ENCODE peak calls at places on chromosomes 3 and 15, in seven cellular contexts. G is A549, B is IMR-90, Z is K562, V is HepG2, I is H1, Q is GM12878. N is an unnamed sample. For H3K4me1, the result is how much of the 10 kb centered on the place peaks cover.

GRCh38 chr15:61038910-61039309 is 190.2 kb downstream of the RORA start:
- DNase-seq in G (no peak), B (no peak), Z (no peak), V (no peak), I (no peak), Q (no peak), N (no peak)

GRCh38 chr3:130955481-130955880 is 61.6 kb downstream of the ATP2C1 start:
- DNase-seq in G (no peak), B (no peak), Z (no peak), V (no peak), I (no peak), Q (no peak), N (no peak)

GRCh38 chr3:125039041-125039896 is 16.5 kb downstream of the HEG1 start:
- DNase-seq in G (no peak), B (no peak), Z (no peak), V (no peak), I (no peak), Q (no peak), N (no peak)

GRCh38 chr3:129224984-129225393 is 24.4 kb upstream of the COPG1 start:
- DNase-seq in G (peak), B (peak), Z (no peak), V (peak), I (no peak), Q (no peak), N (peak)

GRCh38 chr3:24043985-24044384 is 98.9 kb downstream of the NR1D2 start:
- DNase-seq in G (no peak), B (no peak), Z (no peak), V (no peak), I (no peak), Q (no peak), N (no peak)

GRCh38 chr3:133330043-133330442 is 69.8 kb upstream of the BFSP2 start:
- DNase-seq in G (no peak), B (no peak), Z (no peak), V (no peak), I (no peak), Q (no peak), N (peak)

GRCh38 chr15:57098896-57099295 is 180.5 kb downstream of the TCF12 start:
- DNase-seq in G (no peak), B (no peak), Z (no peak), V (no peak), I (no peak), Q (no peak), N (peak)

GRCh38 chr3:72177075-72178050 is 392.4 kb upstream of the PROK2 start:
- DNase-seq in G (no peak), B (peak), Z (peak), V (no peak), I (no peak), Q (no peak), N (no peak)

GRCh38 chr15:49927462-49927861 is 191.6 kb downstream of the ATP8B4 start:
- DNase-seq in G (no peak), B (peak), Z (no peak), V (no peak), I (no peak), Q (no peak), N (no peak)

GRCh38 chr3:32817561-32818430 is at the start of gene TRIM71:
- DNase-seq in G (no peak), B (no peak), Z (no peak), V (no peak), I (no peak), Q (no peak), N (peak)

GRCh38 chr3:121552797-121553196 is 7.0 kb upstream of the POLQ start:
- DNase-seq in G (no peak), B (no peak), Z (no peak), V (no peak), I (no peak), Q (no peak), N (no peak)

GRCh38 chr3:100198579-100199269 is 62.1 kb upstream of the TBC1D23 start:
- DNase-seq in G (no peak), B (peak), Z (no peak), V (no peak), I (no peak), Q (no peak), N (no peak)

GRCh38 chr3:100710355-100711198 is 1.3 kb downstream of the TFG start:
- DNase-seq in G (peak), B (peak), Z (peak), V (peak), I (peak), Q (peak), N (peak)

GRCh38 chr3:23576379-23576959 is 229.3 kb upstream of the UBE2E1 start:
- DNase-seq in G (no peak), B (no peak), Z (no peak), V (no peak), I (no peak), Q (no peak), N (no peak)

GRCh38 chr15:95226835-95227234 is 995.5 kb downstream of the MCTP2 start:
- DNase-seq in G (no peak), B (no peak), Z (no peak), V (no peak), I (no peak), Q (no peak), N (no peak)

GRCh38 chr15:35281515-35281914 is 196.4 kb upstream of the NANOGP8 start:
- DNase-seq in G (no peak), B (peak), Z (no peak), V (no peak), I (no peak), Q (no peak), N (no peak)

GRCh38 chr3:178711753-178712152 is 175.5 kb downstream of the KCNMB2 start:
- DNase-seq in G (no peak), B (no peak), Z (no peak), V (no peak), I (no peak), Q (no peak), N (no peak)

GRCh38 chr3:31550452-31551251 is 17.9 kb downstream of the STT3B start:
- DNase-seq in G (peak), B (peak), Z (no peak), V (peak), I (no peak), Q (no peak), N (peak)

GRCh38 chr15:29567336-29567735 is 254.9 kb downstream of the TJP1 start:
- DNase-seq in G (no peak), B (no peak), Z (no peak), V (no peak), I (no peak), Q (no peak), N (no peak)

GRCh38 chr3:187191271-187191670 is 6.0 kb upstream of the RTP1 start:
- DNase-seq in G (no peak), B (no peak), Z (no peak), V (no peak), I (no peak), Q (no peak), N (no peak)

GRCh38 chr3:154122096-154122911 is 1.1 kb downstream of the ARHGEF26 start:
- DNase-seq in G (peak), B (no peak), Z (no peak), V (no peak), I (peak), Q (no peak), N (peak)

GRCh38 chr15:61892140-61892539 is 168.1 kb downstream of the VPS13C start:
- DNase-seq in G (no peak), B (no peak), Z (no peak), V (no peak), I (peak), Q (no peak), N (no peak)

GRCh38 chr3:67215690-67216089 is 217.6 kb downstream of the KBTBD8 start:
- DNase-seq in G (no peak), B (no peak), Z (no peak), V (no peak), I (no peak), Q (no peak), N (no peak)

GRCh38 chr3:164233951-164234350 is 844.3 kb downstream of the SI start:
- DNase-seq in G (no peak), B (no peak), Z (no peak), V (no peak), I (no peak), Q (no peak), N (no peak)

GRCh38 chr3:114409291-114409690 is 115.5 kb downstream of the TIGIT start:
- DNase-seq in G (no peak), B (no peak), Z (no peak), V (no peak), I (no peak), Q (no peak), N (no peak)

GRCh38 chr3:153679711-153680110 is 441.5 kb upstream of the ARHGEF26 start:
- DNase-seq in G (no peak), B (no peak), Z (no peak), V (no peak), I (no peak), Q (no peak), N (no peak)

GRCh38 chr3:149783576-149783975 is 8.8 kb downstream of the ANKUB1 start:
- DNase-seq in G (peak), B (peak), Z (no peak), V (peak), I (no peak), Q (no peak), N (no peak)

GRCh38 chr3:104437131-104437750 is 929.5 kb upstream of the ALCAM start:
- DNase-seq in G (peak), B (peak), Z (no peak), V (no peak), I (no peak), Q (no peak), N (no peak)

GRCh38 chr15:38440353-38441129 is 13.4 kb upstream of the FAM98B start:
- DNase-seq in G (peak), B (peak), Z (peak), V (peak), I (peak), Q (peak), N (peak)

GRCh38 chr3:154954750-154955149 is 125.4 kb upstream of the MME start:
- DNase-seq in G (no peak), B (peak), Z (peak), V (no peak), I (no peak), Q (no peak), N (no peak)

GRCh38 chr3:197878427-197878826 is 71.6 kb upstream of the RPL35A start:
- DNase-seq in G (no peak), B (no peak), Z (no peak), V (no peak), I (no peak), Q (peak), N (no peak)

GRCh38 chr3:191499307-191500125 is 38.6 kb downstream of the PYDC2 start:
- DNase-seq in G (no peak), B (peak), Z (peak), V (no peak), I (peak), Q (no peak), N (peak)

GRCh38 chr3:33883538-33884203 is 85.2 kb downstream of the PDCD6IP start:
- DNase-seq in G (peak), B (peak), Z (peak), V (peak), I (no peak), Q (no peak), N (peak)

DNA sequence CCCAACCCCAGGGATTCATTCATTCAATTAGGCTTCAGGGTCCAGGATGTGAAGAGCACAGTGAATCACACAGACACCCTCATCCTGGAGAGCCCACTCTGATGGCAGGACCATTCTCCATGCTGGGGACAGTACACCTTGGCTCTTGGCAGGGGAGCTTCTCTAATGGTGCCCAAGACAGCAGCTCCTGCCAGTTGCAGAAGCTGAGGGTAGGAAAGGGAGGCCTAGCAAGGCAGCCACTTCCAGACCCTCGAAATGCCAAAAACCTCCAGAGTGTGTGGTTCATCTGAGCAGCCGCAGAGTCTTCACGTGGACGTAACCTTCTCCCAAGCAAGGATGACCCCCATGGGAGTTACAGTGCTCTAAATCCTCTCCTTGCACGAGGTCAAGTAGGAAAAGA is 186.2 kb downstream of the XXYLT1 start:
- DNase-seq in G (no peak), B (no peak), Z (no peak), V (no peak), I (no peak), Q (no peak), N (no peak)
- TF ChIP-seq RFX5 in G (no peak), B (no peak), Z (no peak), V (no peak), I (no peak), Q (no peak), N (no peak)

GRCh38 chr15:64763462-64763861 is 11.9 kb downstream of the RBPMS2 start:
- DNase-seq in G (no peak), B (no peak), Z (no peak), V (no peak), I (no peak), Q (no peak), N (no peak)

GRCh38 chr15:64761156-64761555 is 14.2 kb downstream of the RBPMS2 start:
- DNase-seq in G (no peak), B (no peak), Z (no peak), V (no peak), I (no peak), Q (no peak), N (no peak)

GRCh38 chr15:64763874-64764273 is 11.5 kb downstream of the RBPMS2 start:
- DNase-seq in G (no peak), B (no peak), Z (no peak), V (no peak), I (no peak), Q (no peak), N (no peak)

GRCh38 chr15:64762546-64762945 is 12.8 kb downstream of the RBPMS2 start:
- DNase-seq in G (no peak), B (no peak), Z (no peak), V (no peak), I (no peak), Q (no peak), N (no peak)

DNA sequence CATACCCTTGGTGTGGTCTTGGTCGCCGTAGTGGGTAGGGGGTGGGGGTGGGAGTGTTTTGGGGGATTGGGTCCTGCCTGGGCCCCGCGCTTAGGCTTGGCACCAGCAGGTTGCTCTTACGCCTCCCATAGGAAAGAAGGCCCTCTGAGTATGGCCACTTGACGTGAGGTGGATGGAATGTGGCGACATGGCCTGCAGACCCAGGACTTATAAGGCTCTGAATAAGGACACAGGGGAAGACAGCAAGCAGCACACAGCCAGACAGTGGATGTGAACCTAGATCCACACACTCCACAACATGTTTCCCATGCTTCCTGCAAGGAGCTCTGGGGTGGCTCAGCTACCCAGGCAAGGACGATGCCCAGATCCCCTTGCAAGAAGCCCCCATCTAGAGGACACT is 12.4 kb downstream of the RBPMS2 start:
- DNase-seq in G (no peak), B (no peak), Z (no peak), V (no peak), I (no peak), Q (no peak), N (no peak)
- H3K4me1 ChIP-seq in G (under half), B (under half), Z (under half), V (under half), I (under half), Q (under half), N (under half)

GRCh38 chr3:136750922-136751258 is 1.3 kb downstream of the STAG1 start:
- DNase-seq in G (no peak), B (peak), Z (no peak), V (no peak), I (no peak), Q (no peak), N (no peak)
- TF ChIP-seq RFX5 in G (no peak), B (no peak), Z (no peak), V (no peak), I (no peak), Q (no peak), N (no peak)

DNA sequence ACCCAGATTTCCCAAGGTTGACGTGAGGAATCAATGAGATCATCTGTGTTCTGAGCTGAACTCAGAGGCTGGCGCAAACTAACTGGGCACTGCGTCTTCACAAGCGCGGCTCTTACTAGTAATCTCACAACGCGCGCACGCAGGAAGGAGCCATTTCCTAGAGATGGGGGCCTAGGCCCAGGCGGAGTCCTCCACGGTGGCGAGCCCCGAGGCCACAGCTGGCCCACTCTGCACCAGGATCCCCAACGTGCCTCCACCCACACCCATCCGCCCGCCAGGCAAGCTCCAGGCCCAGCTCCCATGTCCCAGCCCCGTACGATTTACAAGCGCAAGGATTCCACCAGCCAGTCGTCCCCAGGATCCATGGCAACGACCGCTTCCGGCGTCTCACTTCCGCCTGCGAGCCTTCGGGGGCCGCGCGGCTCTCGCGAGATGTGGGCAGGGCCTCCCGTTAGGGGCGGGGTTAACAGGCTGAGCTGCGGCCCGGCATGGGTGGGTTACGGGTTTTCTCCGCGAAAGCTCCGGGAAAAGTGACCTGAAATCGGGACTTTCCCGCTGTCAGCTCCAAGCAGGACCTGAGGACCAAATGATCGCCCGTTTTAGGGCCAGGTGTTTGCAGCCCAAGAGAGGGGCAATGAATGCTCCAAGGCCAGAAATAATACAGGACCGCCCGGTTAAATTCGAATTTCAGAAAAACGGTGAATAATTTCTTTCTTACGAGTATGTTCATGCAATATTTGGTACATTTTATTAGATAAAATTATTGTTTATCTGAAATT is at the start of gene WDR73:
- DNase-seq in G (peak), B (peak), Z (peak), V (peak), I (peak), Q (peak), N (peak)
- H3K4me1 ChIP-seq in G (under half), B (under half), Z (under half), V (half or more), I (under half), Q (under half), N (under half)

DNA sequence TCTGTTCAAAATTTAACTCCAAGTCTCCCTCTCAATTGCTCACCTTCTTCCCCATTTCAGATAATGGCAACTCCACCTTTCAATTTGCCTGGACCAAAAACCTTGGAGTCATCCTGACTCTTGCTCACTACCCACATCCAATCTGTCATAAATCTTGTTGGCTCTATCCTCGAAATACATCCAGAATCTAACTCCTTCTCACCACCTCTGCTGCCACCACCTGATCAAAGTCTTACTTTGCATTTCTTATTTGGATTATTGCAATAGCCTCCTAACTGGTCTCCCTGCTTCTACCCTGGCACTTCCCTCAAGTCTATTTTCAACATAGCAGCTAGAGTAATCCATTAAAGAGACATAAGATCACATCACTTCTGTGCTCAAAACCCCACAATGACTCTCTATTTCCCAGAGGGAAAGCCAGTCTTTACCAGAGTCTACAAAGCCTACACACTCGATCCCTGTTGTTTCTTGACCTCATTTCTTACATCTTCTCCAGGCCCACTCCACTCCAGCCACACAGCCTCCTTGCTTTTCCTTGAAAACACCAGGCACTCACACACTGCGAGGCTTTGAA is 86.6 kb downstream of the GPR156 start:
- DNase-seq in G (peak), B (peak), Z (no peak), V (peak), I (no peak), Q (no peak), N (no peak)
- TF ChIP-seq RFX5 in G (no peak), B (no peak), Z (no peak), V (no peak), I (no peak), Q (no peak), N (no peak)

DNA sequence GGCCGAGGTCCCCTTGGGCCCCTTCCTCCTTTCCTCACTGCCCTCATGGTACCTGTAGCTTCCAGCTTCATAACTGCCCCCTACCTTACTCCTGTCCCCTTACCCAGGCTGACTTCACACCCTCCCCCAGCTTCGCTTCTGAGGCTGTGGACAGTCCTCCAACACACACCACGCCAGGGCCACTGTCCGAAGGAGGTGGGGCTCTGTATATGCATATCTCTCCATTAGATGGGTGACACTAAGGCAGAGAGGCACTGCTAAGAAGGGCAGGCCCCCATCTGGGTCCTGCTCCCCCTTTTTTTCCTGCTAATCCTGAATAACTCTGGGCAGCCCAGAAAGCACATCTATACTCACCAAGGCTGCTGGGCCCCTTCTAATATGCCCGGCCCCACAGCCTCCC is 1.0 kb upstream of the COL7A1 start:
- DNase-seq in G (no peak), B (no peak), Z (no peak), V (no peak), I (no peak), Q (no peak), N (no peak)
- H3K4me1 ChIP-seq in G (half or more), B (half or more), Z (under half), V (under half), I (under half), Q (under half), N (under half)